ENCODE peak calls at places on chromosomes 2 and 18, in ten cellular contexts. One of them, this sample, is unnamed.

GRCh38 chr18:74540689-74541421 is 6.6 kb downstream of the CNDP1 start:
- DNase-seq in amygdala: no peak
- DNase-seq in NB4: no peak
- DNase-seq in iPS-NIHi11: peak; percentile 2
- DNase-seq in right cardiac atrium: no peak
- DNase-seq in cerebellum: no peak
- DNase-seq in A549: no peak
- DNase-seq in stimulated activated CD8-positive, alpha-beta memory T cell treated with anti-CD3 and anti-CD28 coated beads, Interleukin-2, amount 100 ng/mL, for 48 hours: no peak
- DNase-seq in NCI-H1436 treated with DMSO at 0.1 percent for 48 hours: no peak
- DNase-seq in activated CD4-positive, alpha-beta T cell treated with anti-CD3 and anti-CD28 coated beads for 1 hour: no peak
- DNase-seq in this sample: no peak

GRCh38 chr2:219871396-219871795 is 244.0 kb downstream of the SLC4A3 start:
- DNase-seq in NB4: no peak
- DNase-seq in cerebellum: no peak
- DNase-seq in iPS-NIHi11: peak; percentile 27
- DNase-seq in stimulated activated CD8-positive, alpha-beta memory T cell treated with anti-CD3 and anti-CD28 coated beads, Interleukin-2, amount 100 ng/mL, for 48 hours: no peak
- DNase-seq in right cardiac atrium: no peak
- DNase-seq in NCI-H1436 treated with DMSO at 0.1 percent for 48 hours: no peak
- DNase-seq in amygdala: no peak
- DNase-seq in A549: no peak
- DNase-seq in activated CD4-positive, alpha-beta T cell treated with anti-CD3 and anti-CD28 coated beads for 1 hour: no peak
- DNase-seq in this sample: no peak

GRCh38 chr2:16264931-16265540 is 324.7 kb downstream of the MYCN start:
- DNase-seq in iPS-NIHi11: no peak
- DNase-seq in cerebellum: no peak
- DNase-seq in NCI-H1436 treated with DMSO at 0.1 percent for 48 hours: no peak
- DNase-seq in activated CD4-positive, alpha-beta T cell treated with anti-CD3 and anti-CD28 coated beads for 1 hour: no peak
- DNase-seq in amygdala: no peak
- DNase-seq in NB4: no peak
- DNase-seq in stimulated activated CD8-positive, alpha-beta memory T cell treated with anti-CD3 and anti-CD28 coated beads, Interleukin-2, amount 100 ng/mL, for 48 hours: no peak
- DNase-seq in right cardiac atrium: no peak
- DNase-seq in A549: no peak
- DNase-seq in this sample: no peak

GRCh38 chr2:6730003-6730402 is 135.7 kb downstream of the CMPK2 start:
- DNase-seq in iPS-NIHi11: no peak
- DNase-seq in stimulated activated CD8-positive, alpha-beta memory T cell treated with anti-CD3 and anti-CD28 coated beads, Interleukin-2, amount 100 ng/mL, for 48 hours: no peak
- DNase-seq in amygdala: no peak
- DNase-seq in A549: no peak
- DNase-seq in activated CD4-positive, alpha-beta T cell treated with anti-CD3 and anti-CD28 coated beads for 1 hour: no peak
- DNase-seq in NCI-H1436 treated with DMSO at 0.1 percent for 48 hours: no peak
- DNase-seq in NB4: no peak
- DNase-seq in right cardiac atrium: no peak
- DNase-seq in cerebellum: no peak
- DNase-seq in this sample: no peak

GRCh38 chr2:192398236-192398635 is 203.5 kb upstream of the TMEFF2 start:
- DNase-seq in right cardiac atrium: no peak
- DNase-seq in activated CD4-positive, alpha-beta T cell treated with anti-CD3 and anti-CD28 coated beads for 1 hour: no peak
- DNase-seq in amygdala: no peak
- DNase-seq in stimulated activated CD8-positive, alpha-beta memory T cell treated with anti-CD3 and anti-CD28 coated beads, Interleukin-2, amount 100 ng/mL, for 48 hours: no peak
- DNase-seq in NB4: no peak
- DNase-seq in NCI-H1436 treated with DMSO at 0.1 percent for 48 hours: no peak
- DNase-seq in A549: no peak
- DNase-seq in cerebellum: no peak
- DNase-seq in iPS-NIHi11: no peak
- DNase-seq in this sample: no peak

GRCh38 chr2:130183500-130184373 is 1.7 kb downstream of the MZT2B start:
- DNase-seq in NCI-H1436 treated with DMSO at 0.1 percent for 48 hours: no peak
- DNase-seq in NB4: no peak
- DNase-seq in iPS-NIHi11: no peak
- DNase-seq in stimulated activated CD8-positive, alpha-beta memory T cell treated with anti-CD3 and anti-CD28 coated beads, Interleukin-2, amount 100 ng/mL, for 48 hours: no peak
- DNase-seq in right cardiac atrium: peak; percentile 46
- DNase-seq in cerebellum: peak; percentile 57
- DNase-seq in A549: no peak
- DNase-seq in amygdala: peak; percentile 11
- DNase-seq in activated CD4-positive, alpha-beta T cell treated with anti-CD3 and anti-CD28 coated beads for 1 hour: no peak
- DNase-seq in this sample: no peak

GRCh38 chr2:85312404-85312803 is 15.4 kb downstream of the TGOLN2 start:
- DNase-seq in amygdala: no peak
- DNase-seq in NB4: no peak
- DNase-seq in A549: no peak
- DNase-seq in right cardiac atrium: no peak
- DNase-seq in stimulated activated CD8-positive, alpha-beta memory T cell treated with anti-CD3 and anti-CD28 coated beads, Interleukin-2, amount 100 ng/mL, for 48 hours: no peak
- DNase-seq in NCI-H1436 treated with DMSO at 0.1 percent for 48 hours: no peak
- DNase-seq in cerebellum: no peak
- DNase-seq in iPS-NIHi11: no peak
- DNase-seq in activated CD4-positive, alpha-beta T cell treated with anti-CD3 and anti-CD28 coated beads for 1 hour: no peak
- DNase-seq in this sample: no peak

GRCh38 chr2:27705851-27706622 is 42.3 kb downstream of the SLC4A1AP start:
- DNase-seq in activated CD4-positive, alpha-beta T cell treated with anti-CD3 and anti-CD28 coated beads for 1 hour: no peak
- DNase-seq in amygdala: no peak
- DNase-seq in cerebellum: no peak
- DNase-seq in NB4: peak; percentile 51
- DNase-seq in NCI-H1436 treated with DMSO at 0.1 percent for 48 hours: no peak
- DNase-seq in stimulated activated CD8-positive, alpha-beta memory T cell treated with anti-CD3 and anti-CD28 coated beads, Interleukin-2, amount 100 ng/mL, for 48 hours: no peak
- DNase-seq in right cardiac atrium: peak; percentile 77
- DNase-seq in iPS-NIHi11: no peak
- DNase-seq in A549: peak; percentile 86
- DNase-seq in this sample: no peak

GRCh38 chr2:202695166-202695565 is 60.4 kb downstream of the FAM117B start:
- DNase-seq in NB4: peak; percentile 25
- DNase-seq in right cardiac atrium: no peak
- DNase-seq in A549: no peak
- DNase-seq in activated CD4-positive, alpha-beta T cell treated with anti-CD3 and anti-CD28 coated beads for 1 hour: no peak
- DNase-seq in cerebellum: no peak
- DNase-seq in iPS-NIHi11: no peak
- DNase-seq in stimulated activated CD8-positive, alpha-beta memory T cell treated with anti-CD3 and anti-CD28 coated beads, Interleukin-2, amount 100 ng/mL, for 48 hours: no peak
- DNase-seq in NCI-H1436 treated with DMSO at 0.1 percent for 48 hours: no peak
- DNase-seq in amygdala: no peak
- DNase-seq in this sample: no peak

GRCh38 chr2:120771556-120772208 is 36.0 kb downstream of the GLI2 start:
- DNase-seq in right cardiac atrium: peak; percentile 86
- DNase-seq in A549: peak; percentile 50
- DNase-seq in NCI-H1436 treated with DMSO at 0.1 percent for 48 hours: no peak
- DNase-seq in amygdala: no peak
- DNase-seq in cerebellum: no peak
- DNase-seq in activated CD4-positive, alpha-beta T cell treated with anti-CD3 and anti-CD28 coated beads for 1 hour: no peak
- DNase-seq in iPS-NIHi11: no peak
- DNase-seq in NB4: peak; percentile 10
- DNase-seq in stimulated activated CD8-positive, alpha-beta memory T cell treated with anti-CD3 and anti-CD28 coated beads, Interleukin-2, amount 100 ng/mL, for 48 hours: no peak
- DNase-seq in this sample: no peak

GRCh38 chr2:31302940-31303563 is 69.1 kb downstream of the EHD3 start:
- DNase-seq in right cardiac atrium: no peak
- DNase-seq in A549: no peak
- DNase-seq in iPS-NIHi11: no peak
- DNase-seq in amygdala: no peak
- DNase-seq in cerebellum: no peak
- DNase-seq in NB4: no peak
- DNase-seq in activated CD4-positive, alpha-beta T cell treated with anti-CD3 and anti-CD28 coated beads for 1 hour: no peak
- DNase-seq in NCI-H1436 treated with DMSO at 0.1 percent for 48 hours: no peak
- DNase-seq in stimulated activated CD8-positive, alpha-beta memory T cell treated with anti-CD3 and anti-CD28 coated beads, Interleukin-2, amount 100 ng/mL, for 48 hours: no peak
- DNase-seq in this sample: no peak

GRCh38 chr2:112048887-112049286 is 6.2 kb upstream of the TMEM87B start:
- DNase-seq in iPS-NIHi11: peak; percentile 37
- DNase-seq in right cardiac atrium: no peak
- DNase-seq in NB4: peak; percentile 78
- DNase-seq in A549: peak; percentile 38
- DNase-seq in amygdala: no peak
- DNase-seq in activated CD4-positive, alpha-beta T cell treated with anti-CD3 and anti-CD28 coated beads for 1 hour: no peak
- DNase-seq in cerebellum: peak; percentile 64
- DNase-seq in NCI-H1436 treated with DMSO at 0.1 percent for 48 hours: peak; percentile 59
- DNase-seq in stimulated activated CD8-positive, alpha-beta memory T cell treated with anti-CD3 and anti-CD28 coated beads, Interleukin-2, amount 100 ng/mL, for 48 hours: no peak
- DNase-seq in this sample: no peak

This sample was measured in activated B cell treated with CpG ODN at 0.5 μM for 24 hours.